ENCODE peak calls at places on chromosomes 3 and 15, in nine cellular contexts. Z is hepatocyte, S is H9, H is Panc1, X is AG04450, G is tibial nerve, D is neural progenitor cell, P is esophagus squamous epithelium, V is left lung. Q is an unnamed sample.

GRCh38 chr15:75583689-75584088 is 4.6 kb upstream of the PTPN9 start:
- DNase-seq in S (no peak), P (no peak), G (no peak), X (no peak), Z (no peak), D (no peak), V (no peak), H (no peak), Q (no peak)

GRCh38 chr15:75578206-75578947 is 738 bp downstream of the PTPN9 start:
- DNase-seq in S (peak), D (peak), X (no peak), V (peak), G (no peak), P (no peak), H (no peak), Z (peak), Q (no peak)

GRCh38 chr15:99122831-99123705 is 18.2 kb downstream of the SYNM start:
- DNase-seq in D (no peak), P (no peak), V (no peak), S (no peak), H (no peak), X (no peak), Z (no peak), G (no peak), Q (no peak)

GRCh38 chr15:60555291-60555690 is 76.3 kb upstream of the ICE2 start:
- DNase-seq in V (no peak), H (no peak), S (no peak), Z (no peak), D (no peak), G (no peak), X (no peak), P (no peak), Q (no peak)

GRCh38 chr15:40038267-40038653 is 721 bp downstream of the SRP14 start:
- DNase-seq in H (no peak), D (no peak), S (no peak), X (no peak), Z (no peak), V (no peak), P (no peak), G (no peak), Q (no peak)

GRCh38 chr3:142007710-142008399 is 131.4 kb downstream of the ATP1B3 start:
- DNase-seq in D (no peak), S (no peak), Z (no peak), G (no peak), P (no peak), V (no peak), H (no peak), X (no peak), Q (no peak)

GRCh38 chr15:41513282-41514227 is at the start of gene LTK:
- DNase-seq in P (no peak), H (no peak), S (peak), V (no peak), X (no peak), D (peak), Z (peak), G (no peak), Q (no peak)

GRCh38 chr15:24955549-24955929 is 752 bp downstream of the SNRPN start:
- DNase-seq in X (no peak), D (peak), P (no peak), Z (peak), S (no peak), V (peak), H (no peak), G (no peak), Q (no peak)

GRCh38 chr3:121295966-121296365 is 249.8 kb downstream of the POLQ start:
- DNase-seq in S (no peak), P (no peak), V (no peak), Z (no peak), G (no peak), H (no peak), X (no peak), D (no peak), Q (no peak)

GRCh38 chr3:16427309-16427965 is 86.1 kb downstream of the RFTN1 start:
- DNase-seq in X (peak), Z (peak), P (no peak), G (no peak), D (no peak), S (no peak), V (no peak), H (no peak), Q (no peak)

GRCh38 chr3:44000586-44000985 is 241.1 kb upstream of the TOPAZ1 start:
- DNase-seq in S (no peak), G (no peak), P (no peak), V (no peak), X (no peak), H (no peak), D (no peak), Z (peak), Q (no peak)

GRCh38 chr3:43580181-43580580 is 41.6 kb downstream of the ANO10 start:
- DNase-seq in X (no peak), H (no peak), P (no peak), G (no peak), S (no peak), Z (no peak), V (no peak), D (no peak), Q (no peak)

GRCh38 chr3:51371943-51372557 is 13.0 kb upstream of the MANF start:
- DNase-seq in V (no peak), P (no peak), S (peak), Z (peak), H (peak), G (no peak), X (peak), D (peak), Q (peak)

GRCh38 chr3:123365450-123366143 is 83.3 kb downstream of the ADCY5 start:
- DNase-seq in Z (peak), S (peak), G (no peak), P (no peak), X (no peak), D (peak), H (no peak), V (no peak), Q (no peak)

GRCh38 chr3:15470261-15470660 is 42.9 kb downstream of the EAF1 start:
- DNase-seq in S (peak), Z (no peak), P (no peak), G (no peak), D (no peak), H (no peak), X (no peak), V (no peak), Q (peak)

GRCh38 chr15:86611392-86612040 is 531.8 kb downstream of the AGBL1 start:
- DNase-seq in D (no peak), S (no peak), Z (peak), V (no peak), G (no peak), P (no peak), X (no peak), H (peak), Q (no peak)

GRCh38 chr15:91866971-91867372 is 13.5 kb downstream of the SLCO3A1 start:
- DNase-seq in D (no peak), G (no peak), X (no peak), S (no peak), V (peak), Z (no peak), H (no peak), P (no peak), Q (no peak)

GRCh38 chr15:66253643-66254363 is at the start of gene MEGF11:
- DNase-seq in X (no peak), G (no peak), Z (peak), H (no peak), S (peak), V (peak), P (no peak), D (peak), Q (no peak)

GRCh38 chr3:19644405-19644804 is 289.6 kb downstream of the EFHB start:
- DNase-seq in S (no peak), X (no peak), D (no peak), V (no peak), H (no peak), Z (no peak), G (no peak), P (no peak), Q (no peak)

GRCh38 chr15:80026310-80026709 is 33.2 kb upstream of the ZFAND6 start:
- DNase-seq in Z (no peak), D (peak), G (no peak), V (no peak), P (no peak), S (no peak), H (no peak), X (no peak), Q (no peak)

GRCh38 chr3:98328933-98329332 is 24.7 kb upstream of the OR5K4 start:
- DNase-seq in D (no peak), G (no peak), P (no peak), V (peak), S (no peak), Z (no peak), X (no peak), H (no peak), Q (no peak)

GRCh38 chr3:58287354-58287753 is 18.7 kb upstream of the RPP14 start:
- DNase-seq in P (no peak), G (no peak), X (no peak), D (no peak), H (no peak), S (no peak), Z (no peak), V (no peak), Q (no peak)

GRCh38 chr3:9452417-9452816 is 55.0 kb downstream of the SETD5 start:
- DNase-seq in P (no peak), X (no peak), V (no peak), H (no peak), Z (no peak), D (no peak), S (no peak), G (no peak), Q (no peak)

GRCh38 chr3:138467905-138468304 is 33.5 kb downstream of the ESYT3 start:
- DNase-seq in X (no peak), G (no peak), S (peak), P (no peak), Z (no peak), H (no peak), D (no peak), V (no peak), Q (no peak)

GRCh38 chr3:72058493-72059081 is 273.6 kb upstream of the PROK2 start:
- DNase-seq in D (no peak), Z (no peak), G (no peak), X (no peak), S (no peak), H (no peak), P (no peak), V (no peak), Q (no peak)

GRCh38 chr3:50624634-50625033 is 7.7 kb downstream of the MAPKAPK3 start:
- DNase-seq in G (no peak), V (no peak), H (no peak), Z (no peak), X (no peak), P (no peak), S (peak), D (no peak), Q (no peak)

GRCh38 chr3:133376805-133377204 is 23.1 kb upstream of the BFSP2 start:
- DNase-seq in V (no peak), S (no peak), G (no peak), D (no peak), P (no peak), Z (no peak), H (no peak), X (no peak), Q (no peak)

GRCh38 chr15:40512440-40512839 is 41.7 kb downstream of the CHST14 start:
- DNase-seq in H (no peak), D (no peak), V (no peak), G (no peak), S (no peak), P (no peak), Z (no peak), X (no peak), Q (no peak)

GRCh38 chr15:38197553-38197952 is 55.1 kb upstream of the SPRED1 start:
- DNase-seq in G (no peak), V (no peak), X (no peak), S (no peak), P (no peak), D (no peak), Z (no peak), H (no peak), Q (no peak)

GRCh38 chr15:33149919-33150318 is 44.6 kb downstream of the FMN1 start:
- DNase-seq in G (no peak), P (no peak), H (no peak), S (no peak), X (no peak), D (no peak), V (no peak), Z (no peak), Q (no peak)

GRCh38 chr3:28799084-28799483 is 450.5 kb upstream of the AZI2 start:
- DNase-seq in H (no peak), P (no peak), V (no peak), D (peak), Z (no peak), S (no peak), G (no peak), X (no peak), Q (no peak)

GRCh38 chr3:177647876-177648275 is 450.6 kb upstream of the TBL1XR1 start:
- DNase-seq in Z (no peak), V (no peak), H (no peak), P (no peak), X (no peak), D (no peak), G (no peak), S (no peak), Q (no peak)

GRCh38 chr15:89406756-89407650 is 72.4 kb upstream of the POLG start:
- DNase-seq in H (no peak), V (no peak), X (no peak), Z (no peak), S (peak), G (no peak), P (no peak), D (peak), Q (no peak)

GRCh38 chr15:61195116-61196002 is 33.7 kb downstream of the RORA start:
- DNase-seq in G (no peak), H (peak), X (no peak), D (peak), V (no peak), Z (peak), P (no peak), S (no peak), Q (no peak)

GRCh38 chr3:29281265-29282228 is 676 bp downstream of the RBMS3 start:
- DNase-seq in D (peak), S (peak), H (no peak), P (no peak), Z (peak), V (no peak), G (no peak), X (no peak), Q (no peak)

GRCh38 chr3:136464502-136464901 is 214.4 kb downstream of the PCCB start:
- DNase-seq in X (peak), P (no peak), V (no peak), S (no peak), G (no peak), Z (no peak), H (no peak), D (no peak), Q (no peak)
- H3K27ac ChIP-seq in X (peak), P (no peak), V (no peak), S (no peak), G (no peak), Z (no peak), H (no peak), D (no peak), Q (no peak)

GRCh38 chr15:101161656-101162055 is 90.2 kb downstream of the CHSY1 start:
- DNase-seq in X (no peak), S (no peak), P (no peak), H (no peak), Z (no peak), D (no peak), G (no peak), V (no peak), Q (no peak)
- H3K27ac ChIP-seq in X (no peak), S (no peak), P (no peak), H (no peak), Z (no peak), D (no peak), G (no peak), V (no peak), Q (no peak)

GRCh38 chr15:100668321-100668690 is 65.9 kb downstream of the ASB7 start:
- DNase-seq in P (no peak), G (no peak), H (no peak), Z (no peak), X (no peak), S (peak), V (no peak), D (no peak), Q (no peak)
- H3K27ac ChIP-seq in P (peak), G (no peak), H (peak), Z (peak), X (peak), S (no peak), V (peak), D (no peak), Q (no peak)

GRCh38 chr3:124671123-124671522 is 59.1 kb upstream of the UMPS start:
- DNase-seq in G (no peak), V (no peak), Z (no peak), X (no peak), D (no peak), H (no peak), P (no peak), S (no peak), Q (no peak)
- H3K27ac ChIP-seq in G (no peak), V (no peak), Z (no peak), X (no peak), D (no peak), H (no peak), P (no peak), S (no peak), Q (no peak)

DNA sequence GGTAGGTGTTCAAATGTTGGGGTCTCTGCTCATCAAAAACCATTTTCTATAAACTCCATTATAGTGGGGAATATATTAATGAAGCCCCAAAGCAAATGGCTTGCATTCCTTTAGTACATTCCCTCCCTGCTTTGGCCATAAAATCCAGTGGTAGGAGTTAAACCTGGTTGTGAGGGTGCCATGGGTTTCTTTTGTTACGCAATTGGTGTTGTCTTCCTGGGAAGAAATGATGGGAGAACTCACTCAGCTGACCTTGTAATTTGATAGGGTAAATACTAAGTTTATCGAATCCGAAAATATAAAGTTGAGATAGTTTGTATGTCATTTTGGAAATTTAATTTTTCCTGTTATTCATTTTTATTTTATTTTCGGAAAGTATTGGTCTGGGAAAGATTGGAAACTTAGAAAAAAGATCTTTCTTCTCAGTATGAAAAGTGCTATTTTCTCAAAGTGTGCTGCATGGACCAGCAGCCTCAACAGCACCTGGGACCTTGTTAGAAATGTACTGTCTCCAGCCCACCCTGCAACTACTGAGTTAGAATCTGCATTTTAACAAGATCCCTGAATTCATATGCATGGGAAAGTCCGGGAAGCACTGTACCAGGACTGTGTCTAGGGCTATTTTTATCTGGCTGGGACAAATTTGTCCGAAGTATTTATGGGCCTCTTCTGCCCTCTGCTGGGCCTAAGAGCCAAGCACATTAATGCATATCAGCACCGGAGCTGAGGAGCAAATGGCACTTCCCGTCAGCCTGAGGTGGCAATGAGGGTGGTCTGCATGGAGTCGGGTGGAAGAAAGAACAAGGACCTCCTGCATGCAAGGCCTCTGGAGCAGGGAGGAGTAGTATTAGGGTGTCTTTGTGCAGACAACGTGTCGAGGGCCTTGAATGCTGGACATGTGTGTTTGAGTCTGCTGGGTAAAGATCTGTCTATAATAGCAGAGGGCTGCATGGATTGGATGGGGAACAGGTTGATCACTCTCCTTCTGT is 54.7 kb downstream of the FAM81A start:
- DNase-seq in V (no peak), G (peak), H (peak), S (peak), X (peak), P (no peak), Z (peak), D (peak), Q (peak)
- H3K27ac ChIP-seq in V (no peak), G (no peak), H (no peak), S (no peak), X (no peak), P (no peak), Z (no peak), D (no peak), Q (no peak)

GRCh38 chr3:160481856-160482255 is 32.3 kb upstream of the TRIM59 start:
- DNase-seq in P (no peak), H (no peak), G (no peak), Z (no peak), S (no peak), D (no peak), X (no peak), V (no peak), Q (no peak)
- H3K27ac ChIP-seq in P (no peak), H (no peak), G (no peak), Z (no peak), S (no peak), D (no peak), X (no peak), V (no peak), Q (no peak)

DNA sequence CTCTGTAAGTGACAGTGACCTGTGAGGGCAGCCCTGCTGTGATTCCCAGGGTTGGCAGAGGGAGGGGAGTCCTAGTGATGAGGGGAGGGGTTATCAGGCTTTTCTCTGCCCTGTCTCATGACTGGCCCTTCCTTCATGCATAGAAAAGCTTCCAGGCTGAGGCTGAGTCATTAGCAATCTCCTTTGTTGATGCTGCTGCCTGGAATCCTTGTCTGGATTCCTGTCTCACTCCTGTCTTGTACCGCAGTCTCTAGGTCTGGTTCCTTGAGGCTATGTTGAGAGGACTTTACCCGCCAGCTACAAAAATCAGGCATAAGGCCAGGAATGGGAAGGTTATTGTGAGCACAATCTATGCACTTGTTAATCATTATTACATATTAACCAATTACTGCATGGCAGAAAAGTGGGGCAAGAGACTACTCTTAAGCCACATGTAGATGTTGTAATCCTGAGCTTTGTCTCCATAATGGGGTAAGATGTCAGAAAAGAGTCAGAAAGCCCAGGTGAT is 7.2 kb downstream of the KLHL6 start:
- DNase-seq in X (peak), S (peak), Z (peak), D (peak), P (no peak), V (no peak), H (no peak), G (no peak), Q (peak)
- H3K27ac ChIP-seq in X (no peak), S (no peak), Z (peak), D (no peak), P (no peak), V (no peak), H (no peak), G (no peak), Q (no peak)

Q was measured in iPS DF 6.9.